ENCODE peak calls at places on chromosomes 6 and 20, in six cellular contexts. Z, Q, M, H, R and X are unnamed samples. For H3K36me3, the result is how much of the 10 kb centered on the place peaks cover.

GRCh38 chr20:49936153-49937022 is at the start of gene RNF114:
- DNase-seq in Z (peak), Q (peak), M (peak), H (peak), R (peak), X (peak)

GRCh38 chr6:10410214-10410873 is 4.5 kb downstream of the TFAP2A start:
- DNase-seq in Z (no peak), Q (no peak), M (no peak), H (no peak), R (no peak), X (no peak)

GRCh38 chr6:72589096-72589495 is 32.8 kb upstream of the KCNQ5 start:
- DNase-seq in Z (no peak), Q (no peak), M (no peak), H (no peak), R (no peak), X (no peak)

GRCh38 chr6:141261672-141262060 is 871.1 kb upstream of the GJE1 start:
- DNase-seq in Z (no peak), Q (no peak), M (no peak), H (no peak), R (no peak), X (no peak)

GRCh38 chr6:22106445-22106844 is 190.4 kb downstream of the PRL start:
- DNase-seq in Z (no peak), Q (no peak), M (no peak), H (no peak), R (no peak), X (no peak)

GRCh38 chr20:38108438-38109024 is 56.5 kb downstream of the TGM2 start:
- DNase-seq in Z (peak), Q (peak), M (peak), H (peak), R (peak), X (no peak)

GRCh38 chr6:47242483-47243386 is 67.0 kb downstream of the TNFRSF21 start:
- DNase-seq in Z (peak), Q (peak), M (peak), H (peak), R (peak), X (peak)

GRCh38 chr6:152146385-152146784 is 338.9 kb downstream of the ESR1 start:
- DNase-seq in Z (no peak), Q (no peak), M (no peak), H (no peak), R (no peak), X (no peak)

GRCh38 chr20:1528811-1529210 is 28.7 kb downstream of the SIRPD start:
- DNase-seq in Z (no peak), Q (no peak), M (no peak), H (no peak), R (no peak), X (no peak)

GRCh38 chr6:9085054-9085746 is 649.9 kb upstream of the SLC35B3 start:
- DNase-seq in Z (no peak), Q (no peak), M (no peak), H (no peak), R (no peak), X (no peak)

GRCh38 chr6:151300267-151300930 is 60.6 kb downstream of the AKAP12 start:
- DNase-seq in Z (no peak), Q (no peak), M (no peak), H (no peak), R (no peak), X (no peak)

GRCh38 chr6:160088069-160088773 is 33.4 kb upstream of the SLC22A1 start:
- DNase-seq in Z (peak), Q (peak), M (peak), H (peak), R (peak), X (peak)
- H3K36me3 ChIP-seq in Z (half or more), Q (half or more), M (half or more), H (under half), R (under half), X (under half)

GRCh38 chr6:37388578-37388977 is 34.8 kb downstream of the RNF8 start:
- DNase-seq in Z (no peak), Q (no peak), M (no peak), H (no peak), R (no peak), X (no peak)
- H3K36me3 ChIP-seq in Z (half or more), Q (half or more), M (under half), H (under half), R (under half), X (under half)

DNA sequence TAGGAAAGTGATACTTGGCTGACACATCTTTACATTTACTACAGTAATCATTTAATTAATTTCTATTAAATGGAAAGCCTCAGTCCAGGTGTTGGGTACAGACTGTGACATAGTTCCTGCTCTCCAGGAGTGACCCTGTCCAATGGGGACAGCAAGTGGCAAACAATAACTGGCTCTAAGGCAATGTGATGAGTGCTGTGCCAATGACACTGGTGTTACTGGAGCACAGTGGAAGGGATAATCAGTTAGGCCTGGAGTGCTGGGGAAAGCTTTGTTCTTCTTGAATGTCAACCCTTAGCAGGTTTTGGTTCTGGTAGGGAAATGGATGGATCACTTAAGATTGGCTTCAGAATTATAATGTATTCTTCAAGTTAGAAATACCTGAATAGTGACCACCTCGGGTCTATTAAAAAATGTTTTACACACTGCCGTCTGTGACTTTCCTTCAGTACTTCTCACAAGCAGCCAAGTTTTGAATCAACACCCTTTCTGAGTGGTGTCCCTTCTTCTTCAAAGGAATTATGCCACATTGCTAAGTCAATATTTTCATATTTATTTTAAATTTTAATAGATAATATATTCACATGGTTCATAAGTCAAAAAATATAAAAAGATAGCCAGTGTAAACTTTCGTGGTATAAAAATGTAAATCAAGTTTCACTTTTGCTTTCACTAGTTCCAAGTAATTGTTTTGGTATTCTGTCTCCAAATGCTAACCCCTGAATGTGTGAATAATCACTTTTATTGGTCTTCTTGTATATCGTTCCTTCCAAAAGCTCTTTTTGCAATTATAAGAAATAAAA is 9.6 kb downstream of the CMTR1 start:
- DNase-seq in Z (no peak), Q (no peak), M (peak), H (no peak), R (no peak), X (no peak)
- H3K36me3 ChIP-seq in Z (under half), Q (half or more), M (under half), H (under half), R (under half), X (under half)

DNA sequence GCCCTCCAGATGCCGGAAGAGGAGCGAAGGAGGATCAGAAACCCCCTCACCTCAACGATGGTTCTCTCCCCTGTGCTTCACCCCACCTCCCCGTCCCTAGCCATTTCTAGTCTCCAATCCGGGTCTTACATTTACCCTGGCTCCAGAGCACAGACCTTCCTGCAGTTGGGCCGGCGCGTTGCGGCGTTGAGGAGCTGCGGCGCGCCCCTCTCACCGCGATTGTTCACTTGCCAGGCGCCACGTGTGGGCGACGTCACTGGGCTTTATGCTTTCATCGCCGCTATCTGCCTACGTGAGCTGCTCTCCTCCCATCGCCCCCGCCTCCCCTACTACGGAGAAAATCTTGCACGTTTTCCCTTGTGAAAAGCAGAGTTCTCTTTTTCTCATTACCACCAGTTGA is at the start of gene CRISP2:
- DNase-seq in Z (no peak), Q (no peak), M (no peak), H (no peak), R (no peak), X (no peak)
- H3K36me3 ChIP-seq in Z (under half), Q (under half), M (under half), H (under half), R (under half), X (under half)

DNA sequence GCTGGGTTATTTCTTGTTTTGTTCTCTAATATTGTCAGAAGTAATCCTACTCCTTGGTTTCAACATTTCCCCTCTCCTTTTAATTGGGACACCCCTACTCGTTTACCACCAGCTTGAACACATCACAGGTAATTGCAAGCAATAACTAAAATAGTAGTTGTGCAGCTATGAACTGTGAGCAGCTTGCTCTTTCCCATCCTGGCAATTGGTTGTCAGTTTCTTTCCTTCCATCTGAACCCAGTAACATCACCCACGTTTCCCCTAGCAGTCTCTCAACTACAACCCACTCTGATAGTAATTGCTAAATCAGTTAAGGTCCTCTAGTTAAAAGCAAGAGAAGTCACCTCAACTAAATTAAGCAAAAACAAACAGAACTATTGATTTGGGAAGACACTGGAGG is 47.6 kb upstream of the GNRH2 start:
- DNase-seq in Z (no peak), Q (no peak), M (no peak), H (no peak), R (no peak), X (no peak)
- H3K36me3 ChIP-seq in Z (half or more), Q (half or more), M (under half), H (under half), R (under half), X (under half)

GRCh38 chr20:34459209-34459608 is 57.0 kb upstream of the DYNLRB1 start:
- DNase-seq in Z (no peak), Q (no peak), M (no peak), H (no peak), R (no peak), X (no peak)
- H3K36me3 ChIP-seq in Z (half or more), Q (under half), M (under half), H (under half), R (under half), X (under half)

DNA sequence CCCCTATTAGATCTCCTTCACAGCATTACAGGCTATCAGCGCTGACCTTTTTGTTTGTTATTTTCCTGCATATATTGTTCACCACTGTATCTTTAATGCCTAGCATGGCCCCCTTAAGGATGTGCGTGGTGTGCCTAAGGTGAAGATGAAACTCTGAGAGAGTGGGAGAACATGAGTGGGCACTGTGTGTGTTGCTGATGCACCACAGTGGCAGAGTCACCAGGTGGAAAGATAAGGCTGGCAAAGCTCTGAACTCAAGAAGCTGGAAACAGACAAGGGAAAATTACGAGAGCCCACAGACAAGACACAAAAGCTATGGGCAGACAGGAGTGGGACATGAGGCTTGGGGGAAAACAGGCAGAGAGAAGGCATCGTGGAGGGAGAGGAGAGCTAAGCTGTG is 159.8 kb downstream of the INSM1 start:
- DNase-seq in Z (no peak), Q (no peak), M (no peak), H (no peak), R (no peak), X (no peak)
- H3K36me3 ChIP-seq in Z (under half), Q (under half), M (under half), H (under half), R (under half), X (under half)

GRCh38 chr20:63882257-63883208 is 12.4 kb upstream of the DNAJC5 start:
- DNase-seq in Z (no peak), Q (no peak), M (no peak), H (no peak), R (no peak), X (no peak)
- H3K36me3 ChIP-seq in Z (half or more), Q (half or more), M (under half), H (under half), R (under half), X (under half)

GRCh38 chr6:36897629-36898028 is 11.9 kb downstream of the C6orf89 start:
- DNase-seq in Z (no peak), Q (no peak), M (no peak), H (no peak), R (no peak), X (no peak)
- H3K36me3 ChIP-seq in Z (half or more), Q (half or more), M (under half), H (under half), R (under half), X (under half)